ENCODE peak calls at places on chromosome X, in four cellular contexts. T is stimulated activated CD8-positive, alpha-beta memory T cell treated with anti-CD3 and anti-CD28 coated beads, Interleukin-2, amount 100 ng/mL, for 1 hour; B is M059J; L is NCI-H1092. X is an unnamed sample.

GRCh38 chrX:29617725-29618124 is 597.6 kb upstream of the MAGEB2 start:
- DNase-seq in L (no peak), T (no peak), B (peak), X (no peak)

GRCh38 chrX:38627683-38628082 is 66.3 kb downstream of the TSPAN7 start:
- DNase-seq in L (no peak), T (no peak), B (peak), X (no peak)

GRCh38 chrX:23246001-23246400 is 88.6 kb upstream of the PTCHD1 start:
- DNase-seq in B (peak), L (no peak), T (no peak), X (no peak)

GRCh38 chrX:87626996-87627395 is 109.4 kb downstream of the KLHL4 start:
- DNase-seq in B (no peak), T (no peak), L (no peak), X (no peak)

GRCh38 chrX:63809158-63809557 is 24.1 kb upstream of the ARHGEF9 start:
- DNase-seq in B (no peak), L (no peak), T (no peak), X (no peak)

GRCh38 chrX:45508459-45508858 is 307.8 kb upstream of the DIPK2B start:
- DNase-seq in L (no peak), B (peak), T (no peak), X (no peak)

GRCh38 chrX:122134291-122134690 is 1049.8 kb upstream of the GRIA3 start:
- DNase-seq in T (no peak), B (no peak), L (no peak), X (no peak)

GRCh38 chrX:115968436-115969252 is 201.9 kb upstream of the AGTR2 start:
- DNase-seq in B (peak), T (no peak), L (peak), X (no peak)

GRCh38 chrX:70087857-70088256 is 25.6 kb downstream of the OTUD6A start:
- DNase-seq in L (no peak), T (no peak), B (no peak), X (no peak)

GRCh38 chrX:69163936-69164741 is 1.1 kb downstream of the PJA1 start:
- DNase-seq in B (no peak), L (peak), T (peak), X (peak)

GRCh38 chrX:97895751-97896150 is 1012.0 kb downstream of the RPA4 start:
- DNase-seq in B (peak), L (no peak), T (no peak), X (no peak)

GRCh38 chrX:77422886-77423648 is 24.1 kb upstream of the FGF16 start:
- DNase-seq in B (peak), L (no peak), T (no peak), X (no peak)

GRCh38 chrX:134186362-134187121 is 50.4 kb upstream of the CCDC160 start:
- DNase-seq in T (no peak), B (peak), L (no peak), X (peak)

GRCh38 chrX:68945081-68945602 is 116.3 kb downstream of the EFNB1 start:
- DNase-seq in L (no peak), B (no peak), T (no peak), X (no peak)

GRCh38 chrX:54564942-54565341 is 34.9 kb downstream of the GNL3L start:
- DNase-seq in T (no peak), L (no peak), B (no peak), X (no peak)

GRCh38 chrX:18377802-18378201 is 23.3 kb upstream of the SCML2 start:
- DNase-seq in T (no peak), B (peak), L (no peak), X (no peak)

GRCh38 chrX:140190441-140191108 is 225.3 kb upstream of the CXorf66 start:
- DNase-seq in T (no peak), L (no peak), B (peak), X (no peak)

GRCh38 chrX:10972731-10973130 is 138.4 kb upstream of the HCCS start:
- DNase-seq in L (no peak), T (no peak), B (peak), X (no peak)

GRCh38 chrX:136767104-136767941 is 13.4 kb downstream of the ARHGEF6 start:
- DNase-seq in T (peak), L (peak), B (peak), X (peak)

GRCh38 chrX:100512471-100512870 is 72.3 kb upstream of the TNMD start:
- DNase-seq in T (no peak), L (no peak), B (peak), X (no peak)

GRCh38 chrX:129617420-129617819 is 37.3 kb downstream of the APLN start:
- DNase-seq in B (no peak), L (no peak), T (no peak), X (no peak)

X was measured in central memory CD8-positive, alpha-beta T cell.